ENCODE peak calls at places on chromosomes 3 and 15, in nine cellular contexts. One of them, this sample, is unnamed.

GRCh38 chr15:96768435-96768789 is 437.9 kb downstream of the NR2F2 start:
- DNase-seq in upper lobe of left lung: no peak
- DNase-seq in uterus: no peak
- DNase-seq in breast epithelium: no peak
- DNase-seq in stomach: no peak
- DNase-seq in esophagus squamous epithelium: no peak
- DNase-seq in K562: no peak
- DNase-seq in IMR-90: no peak
- DNase-seq in adrenal gland: no peak
- DNase-seq in this sample: no peak

GRCh38 chr3:10753964-10754363 is 62.1 kb upstream of the SLC6A11 start:
- DNase-seq in adrenal gland: peak
- DNase-seq in K562: peak
- DNase-seq in esophagus squamous epithelium: no peak
- DNase-seq in stomach: no peak
- DNase-seq in uterus: no peak
- DNase-seq in upper lobe of left lung: no peak
- DNase-seq in breast epithelium: no peak
- DNase-seq in IMR-90: peak
- DNase-seq in this sample: peak

GRCh38 chr3:45537960-45538640 is 56.5 kb upstream of the LIMD1 start:
- DNase-seq in upper lobe of left lung: no peak
- DNase-seq in esophagus squamous epithelium: no peak
- DNase-seq in breast epithelium: no peak
- DNase-seq in adrenal gland: peak
- DNase-seq in stomach: no peak
- DNase-seq in uterus: peak
- DNase-seq in IMR-90: peak
- DNase-seq in K562: no peak
- DNase-seq in this sample: peak

GRCh38 chr3:32443471-32443870 is 51.8 kb downstream of the CMTM7 start:
- DNase-seq in IMR-90: peak
- DNase-seq in breast epithelium: no peak
- DNase-seq in stomach: no peak
- DNase-seq in upper lobe of left lung: no peak
- DNase-seq in K562: no peak
- DNase-seq in esophagus squamous epithelium: no peak
- DNase-seq in uterus: no peak
- DNase-seq in adrenal gland: no peak
- DNase-seq in this sample: no peak

GRCh38 chr3:16377196-16377595 is 112.2 kb downstream of the OXNAD1 start:
- DNase-seq in K562: no peak
- DNase-seq in breast epithelium: no peak
- DNase-seq in uterus: no peak
- DNase-seq in esophagus squamous epithelium: no peak
- DNase-seq in stomach: no peak
- DNase-seq in adrenal gland: no peak
- DNase-seq in upper lobe of left lung: no peak
- DNase-seq in IMR-90: no peak
- DNase-seq in this sample: no peak

GRCh38 chr15:68620721-68621528 is 42.1 kb downstream of the CORO2B start:
- DNase-seq in esophagus squamous epithelium: no peak
- DNase-seq in uterus: peak
- DNase-seq in K562: no peak
- DNase-seq in IMR-90: peak
- DNase-seq in upper lobe of left lung: no peak
- DNase-seq in adrenal gland: peak
- DNase-seq in breast epithelium: no peak
- DNase-seq in stomach: peak
- DNase-seq in this sample: no peak

GRCh38 chr15:81273855-81274254 is 50.1 kb downstream of the STARD5 start:
- DNase-seq in esophagus squamous epithelium: no peak
- DNase-seq in uterus: no peak
- DNase-seq in K562: no peak
- DNase-seq in adrenal gland: no peak
- DNase-seq in breast epithelium: no peak
- DNase-seq in IMR-90: no peak
- DNase-seq in stomach: no peak
- DNase-seq in upper lobe of left lung: no peak
- DNase-seq in this sample: no peak

GRCh38 chr3:172142074-172143059 is 103.0 kb downstream of the FNDC3B start:
- DNase-seq in stomach: no peak
- DNase-seq in IMR-90: peak
- DNase-seq in K562: peak
- DNase-seq in adrenal gland: no peak
- DNase-seq in uterus: no peak
- DNase-seq in esophagus squamous epithelium: no peak
- DNase-seq in breast epithelium: no peak
- DNase-seq in upper lobe of left lung: no peak
- DNase-seq in this sample: no peak

GRCh38 chr3:5438011-5438355 is 250.5 kb downstream of the EDEM1 start:
- DNase-seq in esophagus squamous epithelium: no peak
- DNase-seq in IMR-90: no peak
- DNase-seq in stomach: no peak
- DNase-seq in breast epithelium: no peak
- DNase-seq in upper lobe of left lung: no peak
- DNase-seq in adrenal gland: no peak
- DNase-seq in K562: peak
- DNase-seq in uterus: no peak
- DNase-seq in this sample: no peak

GRCh38 chr3:5441401-5441800 is 253.9 kb downstream of the EDEM1 start:
- DNase-seq in adrenal gland: no peak
- DNase-seq in uterus: no peak
- DNase-seq in esophagus squamous epithelium: no peak
- DNase-seq in stomach: no peak
- DNase-seq in IMR-90: no peak
- DNase-seq in upper lobe of left lung: no peak
- DNase-seq in breast epithelium: no peak
- DNase-seq in K562: peak
- DNase-seq in this sample: no peak

GRCh38 chr3:5444253-5444652 is 256.7 kb downstream of the EDEM1 start:
- DNase-seq in uterus: no peak
- DNase-seq in K562: no peak
- DNase-seq in breast epithelium: no peak
- DNase-seq in adrenal gland: no peak
- DNase-seq in upper lobe of left lung: no peak
- DNase-seq in IMR-90: no peak
- DNase-seq in esophagus squamous epithelium: no peak
- DNase-seq in stomach: no peak
- DNase-seq in this sample: no peak

GRCh38 chr3:5442786-5443138 is 255.3 kb downstream of the EDEM1 start:
- DNase-seq in breast epithelium: no peak
- DNase-seq in upper lobe of left lung: no peak
- DNase-seq in stomach: no peak
- DNase-seq in IMR-90: no peak
- DNase-seq in K562: no peak
- DNase-seq in esophagus squamous epithelium: no peak
- DNase-seq in adrenal gland: no peak
- DNase-seq in uterus: no peak
- DNase-seq in this sample: no peak

GRCh38 chr3:5442106-5442785 is 254.7 kb downstream of the EDEM1 start:
- DNase-seq in K562: peak
- DNase-seq in upper lobe of left lung: no peak
- DNase-seq in breast epithelium: no peak
- DNase-seq in IMR-90: no peak
- DNase-seq in adrenal gland: no peak
- DNase-seq in uterus: no peak
- DNase-seq in esophagus squamous epithelium: no peak
- DNase-seq in stomach: no peak
- DNase-seq in this sample: no peak
- H3K4me3 ChIP-seq in K562: no peak
- H3K4me3 ChIP-seq in upper lobe of left lung: no peak
- H3K4me3 ChIP-seq in breast epithelium: no peak
- H3K4me3 ChIP-seq in IMR-90: no peak
- H3K4me3 ChIP-seq in adrenal gland: no peak
- H3K4me3 ChIP-seq in uterus: no peak
- H3K4me3 ChIP-seq in esophagus squamous epithelium: no peak
- H3K4me3 ChIP-seq in stomach: no peak
- H3K4me3 ChIP-seq in this sample: no peak

GRCh38 chr3:142889263-142890014 is 556 bp upstream of the PCOLCE2 start:
- DNase-seq in upper lobe of left lung: no peak
- DNase-seq in uterus: no peak
- DNase-seq in esophagus squamous epithelium: no peak
- DNase-seq in K562: no peak
- DNase-seq in stomach: no peak
- DNase-seq in breast epithelium: no peak
- DNase-seq in adrenal gland: no peak
- DNase-seq in IMR-90: no peak
- DNase-seq in this sample: no peak

GRCh38 chr3:142890592-142890991 is 1.7 kb upstream of the PCOLCE2 start:
- DNase-seq in esophagus squamous epithelium: no peak
- DNase-seq in IMR-90: no peak
- DNase-seq in stomach: no peak
- DNase-seq in upper lobe of left lung: no peak
- DNase-seq in breast epithelium: no peak
- DNase-seq in K562: no peak
- DNase-seq in adrenal gland: no peak
- DNase-seq in uterus: no peak
- DNase-seq in this sample: no peak

GRCh38 chr3:142888099-142888483 is 792 bp downstream of the PCOLCE2 start:
- DNase-seq in K562: no peak
- DNase-seq in uterus: no peak
- DNase-seq in stomach: no peak
- DNase-seq in esophagus squamous epithelium: no peak
- DNase-seq in breast epithelium: no peak
- DNase-seq in adrenal gland: no peak
- DNase-seq in upper lobe of left lung: no peak
- DNase-seq in IMR-90: no peak
- DNase-seq in this sample: no peak

GRCh38 chr3:142886938-142887337 is 1.9 kb downstream of the PCOLCE2 start:
- DNase-seq in upper lobe of left lung: no peak
- DNase-seq in adrenal gland: no peak
- DNase-seq in IMR-90: peak
- DNase-seq in esophagus squamous epithelium: no peak
- DNase-seq in stomach: no peak
- DNase-seq in breast epithelium: no peak
- DNase-seq in uterus: no peak
- DNase-seq in K562: peak
- DNase-seq in this sample: no peak

DNA sequence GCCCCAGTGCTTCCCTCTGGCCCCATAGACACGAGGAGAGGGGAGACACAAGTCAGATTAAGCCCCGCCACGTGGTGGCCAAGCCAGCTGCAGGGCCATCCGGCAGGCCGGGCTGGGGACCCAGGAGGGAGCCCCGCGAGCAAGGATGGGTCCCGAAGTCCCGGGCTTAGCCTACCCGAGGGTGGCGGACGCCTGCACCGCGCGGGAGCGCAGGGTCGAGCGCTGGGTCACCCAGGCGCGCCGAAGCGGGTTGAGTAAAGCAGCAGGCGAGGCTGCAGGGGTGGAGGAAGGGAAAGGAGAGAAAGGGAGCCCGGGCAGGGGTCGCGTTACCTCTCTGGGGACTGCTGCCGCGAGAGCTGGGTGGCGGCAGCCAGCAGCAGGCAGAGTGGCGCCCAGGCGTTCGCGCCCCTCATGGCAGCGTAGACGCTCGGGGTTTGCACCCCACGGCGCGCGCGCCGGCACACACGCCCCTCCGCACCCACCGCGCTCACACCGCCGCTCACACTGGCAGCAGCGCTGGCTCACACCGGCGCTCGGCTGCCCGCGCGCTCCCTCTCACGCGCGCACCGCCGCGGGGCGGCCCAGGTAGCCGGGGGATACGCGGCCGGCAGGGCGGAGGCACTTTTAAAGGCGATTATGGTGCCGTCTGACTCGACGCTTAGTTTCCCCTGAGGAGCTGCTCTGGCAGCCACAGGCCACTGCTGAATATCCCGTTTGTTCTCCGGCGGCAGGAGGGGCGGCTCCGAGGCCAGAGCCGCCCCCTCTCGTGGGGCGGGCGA is at the start of gene PCOLCE2:
- DNase-seq in adrenal gland: no peak
- DNase-seq in upper lobe of left lung: peak
- DNase-seq in stomach: no peak
- DNase-seq in uterus: no peak
- DNase-seq in K562: peak
- DNase-seq in IMR-90: no peak
- DNase-seq in esophagus squamous epithelium: no peak
- DNase-seq in breast epithelium: no peak
- DNase-seq in this sample: no peak
- TF ChIP-seq POLR2A in adrenal gland: no peak
- TF ChIP-seq POLR2A in upper lobe of left lung: no peak
- TF ChIP-seq POLR2A in stomach: no peak
- TF ChIP-seq POLR2A in uterus: no peak
- TF ChIP-seq POLR2A in K562: no peak
- TF ChIP-seq POLR2A in IMR-90: no peak
- TF ChIP-seq POLR2A in esophagus squamous epithelium: no peak
- TF ChIP-seq POLR2A in breast epithelium: no peak
- TF ChIP-seq POLR2A in this sample: no peak

DNA sequence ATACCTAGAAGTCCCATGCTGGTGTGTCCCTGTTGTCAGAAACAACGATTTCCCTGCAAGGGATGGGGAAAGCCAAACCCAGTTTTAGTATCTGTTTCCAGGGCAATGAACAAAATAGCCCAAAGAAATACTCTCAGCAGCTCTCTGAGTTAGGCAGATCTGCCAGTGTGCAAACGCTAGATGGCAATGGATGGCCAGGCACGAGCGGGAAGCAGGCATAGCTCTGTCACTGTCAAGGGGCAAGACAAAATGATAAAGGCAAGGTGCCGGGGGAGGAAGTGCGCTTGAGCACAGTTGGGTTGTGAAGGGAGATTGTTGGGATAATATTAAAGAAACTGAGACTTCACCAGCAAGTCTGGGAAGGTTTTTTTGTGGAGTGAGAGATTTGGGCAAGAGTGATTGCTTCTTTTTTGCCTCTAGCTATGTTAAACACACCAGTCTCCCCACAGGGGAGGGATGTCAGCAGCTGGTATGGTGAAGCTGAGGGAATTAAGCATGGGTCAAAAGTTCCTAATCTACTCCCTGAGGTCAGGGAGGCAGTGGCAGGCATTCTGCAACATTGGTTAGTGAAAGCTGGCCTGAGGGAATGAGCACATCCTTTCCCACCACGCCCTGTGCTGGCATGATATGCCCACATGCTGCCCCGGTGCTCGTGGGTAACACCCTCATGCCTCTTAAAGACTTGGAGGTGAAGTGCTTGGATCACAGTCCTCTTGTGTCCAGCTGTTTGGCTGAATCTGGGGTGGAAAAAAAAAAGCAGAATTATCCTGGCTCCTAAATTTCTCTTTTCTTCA is 117.6 kb downstream of the PDCD6IP start:
- DNase-seq in adrenal gland: peak
- DNase-seq in stomach: no peak
- DNase-seq in upper lobe of left lung: no peak
- DNase-seq in K562: peak
- DNase-seq in uterus: no peak
- DNase-seq in esophagus squamous epithelium: no peak
- DNase-seq in breast epithelium: no peak
- DNase-seq in IMR-90: peak
- DNase-seq in this sample: no peak
- H3K4me3 ChIP-seq in adrenal gland: no peak
- H3K4me3 ChIP-seq in stomach: no peak
- H3K4me3 ChIP-seq in upper lobe of left lung: no peak
- H3K4me3 ChIP-seq in K562: no peak
- H3K4me3 ChIP-seq in uterus: no peak
- H3K4me3 ChIP-seq in esophagus squamous epithelium: no peak
- H3K4me3 ChIP-seq in breast epithelium: no peak
- H3K4me3 ChIP-seq in IMR-90: no peak
- H3K4me3 ChIP-seq in this sample: no peak

DNA sequence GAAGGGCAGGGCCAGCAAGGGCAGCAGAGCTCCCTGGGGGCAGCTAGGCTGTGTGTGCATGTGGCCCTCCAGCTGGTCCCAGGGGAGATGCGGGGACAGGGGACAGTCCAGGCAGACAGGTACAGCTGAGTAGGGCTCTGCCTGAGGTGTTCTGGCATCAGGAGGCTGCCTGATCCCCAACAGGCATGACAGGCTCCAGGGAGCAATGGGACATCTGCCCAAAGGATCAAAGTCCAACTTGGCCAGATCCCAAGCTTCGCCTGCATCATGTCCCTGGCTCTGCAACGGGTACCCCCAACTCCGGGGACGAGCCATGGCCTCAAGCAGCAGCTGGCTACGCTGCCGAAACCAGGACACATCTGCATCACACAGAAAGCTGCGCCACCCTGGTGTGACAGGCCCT is 21.8 kb downstream of the ATRIP start:
- DNase-seq in stomach: peak
- DNase-seq in upper lobe of left lung: peak
- DNase-seq in IMR-90: no peak
- DNase-seq in esophagus squamous epithelium: no peak
- DNase-seq in K562: no peak
- DNase-seq in breast epithelium: no peak
- DNase-seq in adrenal gland: peak
- DNase-seq in uterus: no peak
- DNase-seq in this sample: no peak
- TF ChIP-seq POLR2A in stomach: no peak
- TF ChIP-seq POLR2A in upper lobe of left lung: no peak
- TF ChIP-seq POLR2A in IMR-90: no peak
- TF ChIP-seq POLR2A in esophagus squamous epithelium: no peak
- TF ChIP-seq POLR2A in K562: no peak
- TF ChIP-seq POLR2A in breast epithelium: no peak
- TF ChIP-seq POLR2A in adrenal gland: no peak
- TF ChIP-seq POLR2A in uterus: no peak
- TF ChIP-seq POLR2A in this sample: no peak

This sample was measured in prostate gland.